ENCODE peak calls at places on chromosome 14, in seven cellular contexts. P, J, O, C, A, Z and D are unnamed samples.

GRCh38 chr14:51806026-51806590 is 54.3 kb upstream of the GNG2 start:
- DNase-seq in P (no peak), J (no peak), O (no peak), C (no peak), A (no peak), Z (no peak), D (no peak)

GRCh38 chr14:24298892-24299254 is 707 bp downstream of the DHRS1 start:
- DNase-seq in P (peak; percentile 92), J (peak; percentile 72), O (peak; percentile 23), C (no peak), A (peak; percentile 55), Z (peak; percentile 92), D (peak; percentile 75)

GRCh38 chr14:85788834-85789233 is 258.9 kb downstream of the FLRT2 start:
- DNase-seq in P (no peak), J (no peak), O (no peak), C (no peak), A (no peak), Z (no peak), D (no peak)

GRCh38 chr14:51097287-51097686 is 2.4 kb upstream of the TRIM9 start:
- DNase-seq in P (no peak), J (no peak), O (no peak), C (no peak), A (no peak), Z (no peak), D (no peak)

GRCh38 chr14:96096639-96097610 is 57.8 kb downstream of the C14orf132 start:
- DNase-seq in P (no peak), J (no peak), O (no peak), C (peak; percentile 16), A (no peak), Z (no peak), D (no peak)

GRCh38 chr14:57389646-57390036 is 745 bp upstream of the NAA30 start:
- DNase-seq in P (no peak), J (no peak), O (no peak), C (no peak), A (no peak), Z (no peak), D (no peak)

GRCh38 chr14:26984318-26985177 is 386.7 kb upstream of the NOVA1 start:
- DNase-seq in P (peak; percentile 43), J (peak; percentile 30), O (no peak), C (peak; percentile 60), A (peak; percentile 83), Z (peak; percentile 1), D (peak; percentile 86)

GRCh38 chr14:101362529-101363260 is 198.6 kb upstream of the DIO3 start:
- DNase-seq in P (no peak), J (no peak), O (no peak), C (no peak), A (no peak), Z (no peak), D (no peak)

GRCh38 chr14:78005325-78005724 is 164.8 kb upstream of the NRXN3 start:
- DNase-seq in P (peak; percentile 98), J (peak; percentile 93), O (no peak), C (no peak), A (peak; percentile 80), Z (peak; percentile 91), D (peak; percentile 69)

GRCh38 chr14:93059917-93060545 is 55.7 kb downstream of the ITPK1 start:
- DNase-seq in P (peak; percentile 11), J (no peak), O (no peak), C (no peak), A (no peak), Z (no peak), D (no peak)

GRCh38 chr14:95255487-95255886 is 64.2 kb downstream of the CLMN start:
- DNase-seq in P (peak; percentile 83), J (peak; percentile 71), O (no peak), C (peak; percentile 33), A (peak; percentile 32), Z (peak; percentile 87), D (peak; percentile 86)

GRCh38 chr14:102593841-102594170 is 1.4 kb downstream of the RCOR1 start:
- DNase-seq in P (no peak), J (no peak), O (no peak), C (no peak), A (peak; percentile 25), Z (no peak), D (peak; percentile 36)

GRCh38 chr14:97120204-97121120 is 323.3 kb downstream of the VRK1 start:
- DNase-seq in P (no peak), J (no peak), O (no peak), C (no peak), A (no peak), Z (no peak), D (no peak)

GRCh38 chr14:104360522-104360921 is 219.0 kb upstream of the C14orf180 start:
- DNase-seq in P (no peak), J (no peak), O (no peak), C (peak; percentile 9), A (no peak), Z (no peak), D (no peak)

GRCh38 chr14:59777006-59777579 is 93.5 kb downstream of the RTN1 start:
- DNase-seq in P (no peak), J (no peak), O (no peak), C (no peak), A (no peak), Z (no peak), D (no peak)

GRCh38 chr14:91985008-91985407 is 37.5 kb upstream of the FBLN5 start:
- DNase-seq in P (peak; percentile 46), J (peak; percentile 78), O (peak; percentile 24), C (no peak), A (peak; percentile 69), Z (peak; percentile 3), D (peak; percentile 43)

GRCh38 chr14:49636866-49637265 is 1.8 kb upstream of the DNAAF2 start:
- DNase-seq in P (no peak), J (no peak), O (no peak), C (no peak), A (peak; percentile 39), Z (no peak), D (peak; percentile 40)

GRCh38 chr14:26525057-26525456 is 72.8 kb downstream of the NOVA1 start:
- DNase-seq in P (no peak), J (no peak), O (no peak), C (no peak), A (peak; percentile 58), Z (no peak), D (no peak)

GRCh38 chr14:21205678-21206581 is 50.1 kb upstream of the OR5AU1 start:
- DNase-seq in P (no peak), J (no peak), O (no peak), C (no peak), A (no peak), Z (no peak), D (no peak)

GRCh38 chr14:21275261-21275858 is 4.5 kb upstream of the RPGRIP1 start:
- DNase-seq in P (no peak), J (no peak), O (no peak), C (no peak), A (no peak), Z (no peak), D (no peak)

GRCh38 chr14:99009875-99010274 is 262.1 kb downstream of the BCL11B start:
- DNase-seq in P (no peak), J (no peak), O (no peak), C (no peak), A (no peak), Z (no peak), D (no peak)

GRCh38 chr14:98704441-98704840 is 567.6 kb downstream of the BCL11B start:
- DNase-seq in P (no peak), J (no peak), O (no peak), C (no peak), A (no peak), Z (no peak), D (no peak)

GRCh38 chr14:103123634-103124500 is 606 bp downstream of the TNFAIP2 start:
- DNase-seq in P (no peak), J (no peak), O (no peak), C (peak; percentile 72), A (peak; percentile 34), Z (no peak), D (peak; percentile 45)

GRCh38 chr14:94965551-94966339 is 191.6 kb downstream of the DICER1 start:
- DNase-seq in P (no peak), J (no peak), O (no peak), C (no peak), A (no peak), Z (no peak), D (no peak)

GRCh38 chr14:88535813-88536212 is 19.0 kb downstream of the PTPN21 start:
- DNase-seq in P (no peak), J (no peak), O (no peak), C (no peak), A (no peak), Z (no peak), D (no peak)

GRCh38 chr14:88533203-88533602 is 21.6 kb downstream of the PTPN21 start:
- DNase-seq in P (no peak), J (no peak), O (no peak), C (no peak), A (no peak), Z (no peak), D (no peak)

DNA sequence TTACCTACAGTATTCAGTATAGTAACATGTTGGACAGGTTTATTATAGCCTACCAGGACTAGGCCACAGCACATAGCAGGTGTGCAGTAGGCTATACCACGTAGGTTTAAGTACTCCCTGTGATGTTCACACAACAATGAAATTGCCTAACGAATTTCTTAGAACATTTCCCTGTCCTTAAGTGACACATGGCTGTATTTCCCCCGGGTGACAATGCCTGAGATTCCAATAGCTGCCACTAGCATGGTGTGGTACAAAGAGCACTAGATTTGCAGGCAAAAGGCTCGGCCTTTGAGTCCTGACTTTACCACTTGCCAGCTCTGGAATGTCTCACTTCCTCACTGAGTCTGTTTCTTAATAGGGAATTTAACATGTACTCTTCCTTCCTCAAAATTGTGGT is 19.7 kb downstream of the PTPN21 start:
- DNase-seq in P (no peak), J (no peak), O (no peak), C (no peak), A (no peak), Z (no peak), D (no peak)
- TF ChIP-seq CTCF in P (no peak), J (no peak), O (no peak), C (no peak), A (no peak), Z (no peak), D (no peak)

GRCh38 chr14:68236525-68236924 is 416.9 kb downstream of the RAD51B start:
- DNase-seq in P (no peak), J (no peak), O (no peak), C (no peak), A (no peak), Z (no peak), D (no peak)
- H3K4me3 ChIP-seq in P (no peak overlapping the region), J (no peak overlapping the region), O (no peak overlapping the region), C (no peak overlapping the region), A (no peak overlapping the region), Z (no peak overlapping the region), D (no peak overlapping the region)

DNA sequence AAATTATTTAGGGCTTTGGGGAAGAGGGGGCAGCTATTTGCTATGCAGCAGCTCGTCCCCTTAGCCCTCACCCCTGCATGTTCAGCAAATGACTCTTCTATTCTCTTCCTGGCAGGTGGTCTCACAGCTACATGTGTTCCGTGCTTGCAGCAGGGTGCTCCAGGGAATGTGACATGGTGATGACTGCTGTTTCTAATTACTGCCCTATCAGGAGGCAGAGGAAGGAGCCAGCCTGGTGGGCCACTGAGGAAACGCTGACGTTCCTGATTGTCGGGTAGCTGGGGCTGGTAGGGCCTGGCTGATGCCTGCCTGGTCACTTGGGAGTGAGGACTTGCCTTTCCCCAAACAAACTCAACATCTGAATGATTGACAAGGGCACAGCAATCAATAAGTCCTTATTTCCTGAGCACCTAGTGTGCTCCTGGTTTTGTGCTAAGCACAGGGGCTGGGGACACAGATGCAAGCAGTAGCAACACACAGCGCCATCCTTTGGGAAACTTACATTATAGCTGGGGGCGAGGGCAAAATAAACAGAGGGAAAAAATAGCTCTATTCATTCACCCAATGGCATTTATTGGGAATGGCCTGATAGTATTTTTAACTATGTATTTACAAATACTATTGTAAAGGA is 377.8 kb downstream of the FUT8 start:
- DNase-seq in P (no peak), J (no peak), O (no peak), C (no peak), A (no peak), Z (no peak), D (no peak)
- TF ChIP-seq CTCF in P (no peak), J (no peak), O (no peak), C (no peak), A (no peak), Z (no peak), D (no peak)

GRCh38 chr14:22565391-22565945 is 23.6 kb downstream of the DAD1 start:
- DNase-seq in P (no peak), J (no peak), O (no peak), C (no peak), A (no peak), Z (no peak), D (no peak)
- H3K4me3 ChIP-seq in P (no peak overlapping the region), J (no peak overlapping the region), O (no peak overlapping the region), C (no peak overlapping the region), A (no peak overlapping the region), Z (no peak overlapping the region), D (no peak overlapping the region)